ENCODE peak calls at places on chromosomes 13 and 19, in five cellular contexts. U, L, J, N and X are unnamed samples.

GRCh38 chr13:89783221-89783755 is 1564.2 kb upstream of the MIR17HG start:
- DNase-seq in U (no peak), L (peak; percentile 24), J (no peak), N (no peak), X (no peak)

GRCh38 chr13:32318072-32318471 is 2.8 kb downstream of the BRCA2 start:
- DNase-seq in L (no peak), U (no peak), N (no peak), J (no peak), X (no peak)

GRCh38 chr13:110565296-110565695 is 3.8 kb upstream of the RAB20 start:
- DNase-seq in U (no peak), N (no peak), L (no peak), J (no peak), X (no peak)

GRCh38 chr13:101289764-101290163 is 126.5 kb downstream of the NALCN start:
- DNase-seq in N (peak; percentile 64), L (no peak), U (peak; percentile 10), J (peak; percentile 92), X (no peak)

GRCh38 chr19:14502334-14503092 is 6.6 kb upstream of the GIPC1 start:
- DNase-seq in U (peak; percentile 73), N (peak; percentile 61), J (no peak), L (no peak), X (no peak)

GRCh38 chr19:27972291-27973040 is 1240.5 kb downstream of the UQCRFS1 start:
- DNase-seq in L (no peak), U (peak; percentile 11), J (no peak), N (peak; percentile 51), X (no peak)

GRCh38 chr19:16593181-16593580 is 21.0 kb upstream of the SLC35E1 start:
- DNase-seq in N (no peak), L (peak; percentile 5), U (no peak), J (no peak), X (no peak)

GRCh38 chr19:1884291-1884718 is 991 bp downstream of the ABHD17A start:
- DNase-seq in U (peak; percentile 22), L (no peak), J (no peak), N (no peak), X (peak; percentile 42)

GRCh38 chr19:10717356-10718204 is at the start of gene DNM2:
- DNase-seq in U (peak; percentile 99), N (peak; percentile 100), L (peak; percentile 98), J (peak; percentile 97), X (peak; percentile 100)

GRCh38 chr13:111622051-111622531 is 301.6 kb downstream of the TEX29 start:
- DNase-seq in N (no peak), U (no peak), J (no peak), L (no peak), X (no peak)

GRCh38 chr19:57099199-57099661 is 20.6 kb upstream of the USP29 start:
- DNase-seq in J (peak; percentile 84), L (peak; percentile 90), U (peak; percentile 52), N (peak; percentile 61), X (no peak)

GRCh38 chr19:800360-801029 is 3.2 kb downstream of the PTBP1 start:
- DNase-seq in N (peak; percentile 47), U (peak; percentile 78), J (no peak), L (no peak), X (no peak)

GRCh38 chr13:21297914-21298831 is 121.7 kb downstream of the MRPL57 start:
- DNase-seq in N (peak; percentile 92), L (peak; percentile 96), U (peak; percentile 78), J (peak; percentile 85), X (peak; percentile 69)

GRCh38 chr13:41668130-41668757 is 210.9 kb downstream of the RGCC start:
- DNase-seq in U (peak; percentile 37), L (no peak), N (peak; percentile 97), J (no peak), X (peak; percentile 69)

GRCh38 chr13:111253334-111253872 is 67.0 kb upstream of the TEX29 start:
- DNase-seq in N (peak; percentile 57), J (no peak), L (no peak), U (no peak), X (no peak)

GRCh38 chr13:114212096-114212495 is 22.6 kb upstream of the CDC16 start:
- DNase-seq in J (no peak), U (no peak), L (no peak), N (peak; percentile 57), X (no peak)

GRCh38 chr13:47594833-47595232 is 406.2 kb downstream of the SUCLA2 start:
- DNase-seq in J (no peak), U (no peak), L (no peak), N (peak; percentile 19), X (no peak)

GRCh38 chr13:24923305-24923640 is 159.3 kb downstream of the RNF17 start:
- DNase-seq in J (no peak), U (no peak), L (no peak), N (peak; percentile 89), X (no peak)

GRCh38 chr19:1864480-1865171 is 1.2 kb upstream of the KLF16 start:
- DNase-seq in J (peak; percentile 90), U (peak; percentile 76), L (peak; percentile 96), N (peak; percentile 57), X (peak; percentile 74)

GRCh38 chr19:2867025-2867991 is at the start of gene ZNF556:
- DNase-seq in J (no peak), U (peak; percentile 2), N (no peak), L (no peak), X (no peak)

GRCh38 chr13:113627136-113627535 is 30.9 kb downstream of the ATP4B start:
- DNase-seq in U (no peak), J (peak; percentile 58), L (no peak), N (no peak), X (no peak)

GRCh38 chr19:58117841-58118575 is 20.0 kb upstream of the ZSCAN18 start:
- DNase-seq in N (no peak), L (no peak), J (no peak), U (no peak), X (no peak)

GRCh38 chr13:111967572-111968201 is 99.3 kb upstream of the SOX1 start:
- DNase-seq in U (no peak), L (no peak), N (no peak), J (no peak), X (no peak)

GRCh38 chr13:111853766-111854165 is 213.2 kb upstream of the SOX1 start:
- DNase-seq in U (no peak), J (no peak), N (no peak), L (peak; percentile 24), X (no peak)

GRCh38 chr13:26721251-26721939 is 39.2 kb downstream of the GPR12 start:
- DNase-seq in L (no peak), N (no peak), U (no peak), J (peak; percentile 68), X (no peak)
- TF ChIP-seq CTCF in L (no peak), N (no peak), U (no peak), J (no peak), X (no peak)

GRCh38 chr19:18057557-18057956 is 29.2 kb downstream of the IL12RB1 start:
- DNase-seq in L (no peak), U (no peak), J (no peak), N (peak; percentile 21), X (no peak)
- TF ChIP-seq CTCF in L (no peak), U (no peak), J (no peak), N (no peak), X (no peak)

GRCh38 chr19:29815231-29815630 is 3.4 kb downstream of the CCNE1 start:
- DNase-seq in L (no peak), U (no peak), N (no peak), J (no peak), X (no peak)
- TF ChIP-seq CTCF in L (no peak), U (no peak), N (no peak), J (no peak), X (no peak)

GRCh38 chr19:51904331-51905165 is at the start of gene ZNF649:
- DNase-seq in J (peak; percentile 88), L (peak; percentile 94), U (peak; percentile 85), N (peak; percentile 88), X (peak; percentile 76)
- TF ChIP-seq CTCF in J (no peak), L (no peak), U (no peak), N (no peak), X (no peak)

DNA sequence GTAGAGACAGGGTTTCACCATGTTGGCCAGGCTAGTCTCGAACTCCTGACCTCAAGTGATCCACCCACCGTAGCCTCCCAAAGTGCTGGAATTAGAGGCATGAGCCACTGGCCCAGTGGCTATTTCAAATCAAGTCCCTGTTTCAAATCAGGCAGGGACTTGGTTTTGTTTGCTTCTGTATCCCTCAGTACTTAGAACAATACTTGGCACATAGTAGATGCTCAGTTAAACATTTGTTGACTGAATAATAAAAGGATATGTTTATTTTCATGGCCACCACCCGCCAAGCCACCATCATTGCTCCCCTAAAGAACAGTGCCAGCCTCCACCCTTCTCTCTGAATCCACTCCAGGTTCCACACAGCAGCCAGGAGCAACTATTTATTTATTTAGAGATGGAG is 4.2 kb downstream of the RPS28 start:
- DNase-seq in N (no peak), U (no peak), L (no peak), J (no peak), X (no peak)
- TF ChIP-seq CTCF in N (no peak), U (no peak), L (no peak), J (no peak), X (no peak)

GRCh38 chr13:39655569-39656324 is at the start of gene COG6:
- DNase-seq in J (peak; percentile 95), U (peak; percentile 90), L (peak; percentile 97), N (peak; percentile 88), X (peak; percentile 84)
- TF ChIP-seq CTCF in J (no peak), U (no peak), L (no peak), N (peak; percentile 11), X (no peak)